ENCODE peak calls at places on chromosome 1, in nine cellular contexts. One of them, this sample, is unnamed.

GRCh38 chr1:186987065-186987464 is 158.3 kb downstream of the PLA2G4A start:
- DNase-seq in NCI-H1105: no peak
- DNase-seq in HT-29: no peak
- DNase-seq in hepatocyte: no peak
- DNase-seq in anterior cingulate cortex: no peak
- DNase-seq in activated T-cell treated with anti-CD3 and anti-CD28 coated beads, Interleukin-2, amount 50 U/mL, for 72 hours: no peak
- DNase-seq in left ventricle myocardium superior: no peak
- DNase-seq in hypothalamus: no peak
- DNase-seq in left colon: no peak
- DNase-seq in this sample: no peak

GRCh38 chr1:201414051-201414738 is 7.3 kb downstream of the TNNI1 start:
- DNase-seq in NCI-H1105: no peak
- DNase-seq in HT-29: no peak
- DNase-seq in hepatocyte: no peak
- DNase-seq in anterior cingulate cortex: no peak
- DNase-seq in activated T-cell treated with anti-CD3 and anti-CD28 coated beads, Interleukin-2, amount 50 U/mL, for 72 hours: no peak
- DNase-seq in left ventricle myocardium superior: no peak
- DNase-seq in hypothalamus: no peak
- DNase-seq in left colon: peak; percentile 47
- DNase-seq in this sample: no peak

GRCh38 chr1:91345395-91346005 is 59.1 kb downstream of the HFM1 start:
- DNase-seq in NCI-H1105: no peak
- DNase-seq in HT-29: no peak
- DNase-seq in hepatocyte: no peak
- DNase-seq in anterior cingulate cortex: no peak
- DNase-seq in activated T-cell treated with anti-CD3 and anti-CD28 coated beads, Interleukin-2, amount 50 U/mL, for 72 hours: no peak
- DNase-seq in left ventricle myocardium superior: no peak
- DNase-seq in hypothalamus: no peak
- DNase-seq in left colon: no peak
- DNase-seq in this sample: no peak

GRCh38 chr1:246781212-246781611 is 57.0 kb downstream of the SCCPDH start:
- DNase-seq in NCI-H1105: no peak
- DNase-seq in HT-29: no peak
- DNase-seq in hepatocyte: no peak
- DNase-seq in anterior cingulate cortex: no peak
- DNase-seq in activated T-cell treated with anti-CD3 and anti-CD28 coated beads, Interleukin-2, amount 50 U/mL, for 72 hours: no peak
- DNase-seq in left ventricle myocardium superior: no peak
- DNase-seq in hypothalamus: no peak
- DNase-seq in left colon: no peak
- DNase-seq in this sample: no peak

GRCh38 chr1:11134352-11135266 is 34.9 kb upstream of the EXOSC10 start:
- DNase-seq in NCI-H1105: no peak
- DNase-seq in HT-29: no peak
- DNase-seq in hepatocyte: no peak
- DNase-seq in anterior cingulate cortex: no peak
- DNase-seq in activated T-cell treated with anti-CD3 and anti-CD28 coated beads, Interleukin-2, amount 50 U/mL, for 72 hours: no peak
- DNase-seq in left ventricle myocardium superior: no peak
- DNase-seq in hypothalamus: no peak
- DNase-seq in left colon: peak; percentile 6
- DNase-seq in this sample: no peak

GRCh38 chr1:102640872-102641271 is 467.4 kb downstream of the COL11A1 start:
- DNase-seq in NCI-H1105: no peak
- DNase-seq in HT-29: no peak
- DNase-seq in hepatocyte: no peak
- DNase-seq in anterior cingulate cortex: no peak
- DNase-seq in activated T-cell treated with anti-CD3 and anti-CD28 coated beads, Interleukin-2, amount 50 U/mL, for 72 hours: no peak
- DNase-seq in left ventricle myocardium superior: no peak
- DNase-seq in hypothalamus: no peak
- DNase-seq in left colon: no peak
- DNase-seq in this sample: no peak

GRCh38 chr1:50099654-50100053 is 9.1 kb upstream of the ELAVL4 start:
- DNase-seq in NCI-H1105: no peak
- DNase-seq in HT-29: no peak
- DNase-seq in hepatocyte: no peak
- DNase-seq in anterior cingulate cortex: no peak
- DNase-seq in activated T-cell treated with anti-CD3 and anti-CD28 coated beads, Interleukin-2, amount 50 U/mL, for 72 hours: no peak
- DNase-seq in left ventricle myocardium superior: no peak
- DNase-seq in hypothalamus: no peak
- DNase-seq in left colon: no peak
- DNase-seq in this sample: no peak

GRCh38 chr1:151006331-151007052 is at the start of gene MINDY1:
- DNase-seq in NCI-H1105: peak; percentile 63
- DNase-seq in HT-29: peak; percentile 88
- DNase-seq in hepatocyte: peak; percentile 89
- DNase-seq in anterior cingulate cortex: no peak
- DNase-seq in activated T-cell treated with anti-CD3 and anti-CD28 coated beads, Interleukin-2, amount 50 U/mL, for 72 hours: peak; percentile 51
- DNase-seq in left ventricle myocardium superior: peak; percentile 65
- DNase-seq in hypothalamus: no peak
- DNase-seq in left colon: peak; percentile 80
- DNase-seq in this sample: peak; percentile 79

GRCh38 chr1:62286778-62287224 is 32.4 kb downstream of the KANK4 start:
- DNase-seq in NCI-H1105: no peak
- DNase-seq in HT-29: peak; percentile 7
- DNase-seq in hepatocyte: no peak
- DNase-seq in anterior cingulate cortex: no peak
- DNase-seq in activated T-cell treated with anti-CD3 and anti-CD28 coated beads, Interleukin-2, amount 50 U/mL, for 72 hours: no peak
- DNase-seq in left ventricle myocardium superior: no peak
- DNase-seq in hypothalamus: no peak
- DNase-seq in left colon: peak; percentile 28
- DNase-seq in this sample: no peak

GRCh38 chr1:8204823-8205222 is 113.1 kb upstream of the SLC45A1 start:
- DNase-seq in NCI-H1105: no peak
- DNase-seq in HT-29: no peak
- DNase-seq in hepatocyte: no peak
- DNase-seq in anterior cingulate cortex: no peak
- DNase-seq in activated T-cell treated with anti-CD3 and anti-CD28 coated beads, Interleukin-2, amount 50 U/mL, for 72 hours: no peak
- DNase-seq in left ventricle myocardium superior: no peak
- DNase-seq in hypothalamus: no peak
- DNase-seq in left colon: no peak
- DNase-seq in this sample: no peak

GRCh38 chr1:88175631-88176226 is 508.3 kb upstream of the PKN2 start:
- DNase-seq in NCI-H1105: no peak
- DNase-seq in HT-29: peak; percentile 92
- DNase-seq in hepatocyte: peak; percentile 64
- DNase-seq in anterior cingulate cortex: no peak
- DNase-seq in activated T-cell treated with anti-CD3 and anti-CD28 coated beads, Interleukin-2, amount 50 U/mL, for 72 hours: no peak
- DNase-seq in left ventricle myocardium superior: no peak
- DNase-seq in hypothalamus: no peak
- DNase-seq in left colon: peak; percentile 12
- DNase-seq in this sample: no peak

GRCh38 chr1:184497962-184498723 is 111.3 kb downstream of the C1orf21 start:
- DNase-seq in NCI-H1105: no peak
- DNase-seq in HT-29: no peak
- DNase-seq in hepatocyte: no peak
- DNase-seq in anterior cingulate cortex: no peak
- DNase-seq in activated T-cell treated with anti-CD3 and anti-CD28 coated beads, Interleukin-2, amount 50 U/mL, for 72 hours: no peak
- DNase-seq in left ventricle myocardium superior: no peak
- DNase-seq in hypothalamus: no peak
- DNase-seq in left colon: no peak
- DNase-seq in this sample: no peak

GRCh38 chr1:223844962-223845809 is 561 bp downstream of the TP53BP2 start:
- DNase-seq in NCI-H1105: peak; percentile 32
- DNase-seq in HT-29: peak; percentile 56
- DNase-seq in hepatocyte: peak; percentile 86
- DNase-seq in anterior cingulate cortex: no peak
- DNase-seq in activated T-cell treated with anti-CD3 and anti-CD28 coated beads, Interleukin-2, amount 50 U/mL, for 72 hours: peak; percentile 66
- DNase-seq in left ventricle myocardium superior: peak; percentile 74
- DNase-seq in hypothalamus: no peak
- DNase-seq in left colon: peak; percentile 74
- DNase-seq in this sample: peak; percentile 56

GRCh38 chr1:230977781-230978490 is 725 bp downstream of the TTC13 start:
- DNase-seq in NCI-H1105: peak; percentile 26
- DNase-seq in HT-29: peak; percentile 78
- DNase-seq in hepatocyte: peak; percentile 73
- DNase-seq in anterior cingulate cortex: no peak
- DNase-seq in activated T-cell treated with anti-CD3 and anti-CD28 coated beads, Interleukin-2, amount 50 U/mL, for 72 hours: peak; percentile 51
- DNase-seq in left ventricle myocardium superior: peak; percentile 51
- DNase-seq in hypothalamus: no peak
- DNase-seq in left colon: peak; percentile 61
- DNase-seq in this sample: peak; percentile 38

GRCh38 chr1:230130172-230130944 is 63.3 kb downstream of the GALNT2 start:
- DNase-seq in NCI-H1105: no peak
- DNase-seq in HT-29: no peak
- DNase-seq in hepatocyte: no peak
- DNase-seq in anterior cingulate cortex: no peak
- DNase-seq in activated T-cell treated with anti-CD3 and anti-CD28 coated beads, Interleukin-2, amount 50 U/mL, for 72 hours: no peak
- DNase-seq in left ventricle myocardium superior: no peak
- DNase-seq in hypothalamus: no peak
- DNase-seq in left colon: no peak
- DNase-seq in this sample: no peak

GRCh38 chr1:113488576-113489177 is 98.4 kb downstream of the MAGI3 start:
- DNase-seq in NCI-H1105: no peak
- DNase-seq in HT-29: no peak
- DNase-seq in hepatocyte: no peak
- DNase-seq in anterior cingulate cortex: no peak
- DNase-seq in activated T-cell treated with anti-CD3 and anti-CD28 coated beads, Interleukin-2, amount 50 U/mL, for 72 hours: no peak
- DNase-seq in left ventricle myocardium superior: peak; percentile 18
- DNase-seq in hypothalamus: no peak
- DNase-seq in left colon: no peak
- DNase-seq in this sample: no peak

GRCh38 chr1:111635324-111636009 is 15.9 kb downstream of the RAP1A start:
- DNase-seq in NCI-H1105: no peak
- DNase-seq in HT-29: no peak
- DNase-seq in hepatocyte: no peak
- DNase-seq in anterior cingulate cortex: no peak
- DNase-seq in activated T-cell treated with anti-CD3 and anti-CD28 coated beads, Interleukin-2, amount 50 U/mL, for 72 hours: no peak
- DNase-seq in left ventricle myocardium superior: no peak
- DNase-seq in hypothalamus: no peak
- DNase-seq in left colon: no peak
- DNase-seq in this sample: no peak

GRCh38 chr1:223402790-223403142 is 9.6 kb downstream of the CCDC185 start:
- DNase-seq in NCI-H1105: no peak
- DNase-seq in HT-29: no peak
- DNase-seq in hepatocyte: no peak
- DNase-seq in anterior cingulate cortex: no peak
- DNase-seq in activated T-cell treated with anti-CD3 and anti-CD28 coated beads, Interleukin-2, amount 50 U/mL, for 72 hours: no peak
- DNase-seq in left ventricle myocardium superior: no peak
- DNase-seq in hypothalamus: no peak
- DNase-seq in left colon: no peak
- DNase-seq in this sample: no peak

GRCh38 chr1:45960930-45961715 is 157.7 kb downstream of the MAST2 start:
- DNase-seq in NCI-H1105: no peak
- DNase-seq in HT-29: no peak
- DNase-seq in hepatocyte: no peak
- DNase-seq in anterior cingulate cortex: no peak
- DNase-seq in activated T-cell treated with anti-CD3 and anti-CD28 coated beads, Interleukin-2, amount 50 U/mL, for 72 hours: no peak
- DNase-seq in left ventricle myocardium superior: no peak
- DNase-seq in hypothalamus: no peak
- DNase-seq in left colon: no peak
- DNase-seq in this sample: no peak

GRCh38 chr1:151934048-151934493 is 24.8 kb upstream of the THEM4 start:
- DNase-seq in NCI-H1105: peak; percentile 46
- DNase-seq in HT-29: peak; percentile 87
- DNase-seq in hepatocyte: peak; percentile 81
- DNase-seq in anterior cingulate cortex: no peak
- DNase-seq in activated T-cell treated with anti-CD3 and anti-CD28 coated beads, Interleukin-2, amount 50 U/mL, for 72 hours: peak; percentile 56
- DNase-seq in left ventricle myocardium superior: no peak
- DNase-seq in hypothalamus: no peak
- DNase-seq in left colon: no peak
- DNase-seq in this sample: peak; percentile 55

GRCh38 chr1:115074839-115075534 is 14.3 kb downstream of the TSPAN2 start:
- DNase-seq in NCI-H1105: no peak
- DNase-seq in HT-29: no peak
- DNase-seq in hepatocyte: no peak
- DNase-seq in anterior cingulate cortex: no peak
- DNase-seq in activated T-cell treated with anti-CD3 and anti-CD28 coated beads, Interleukin-2, amount 50 U/mL, for 72 hours: no peak
- DNase-seq in left ventricle myocardium superior: no peak
- DNase-seq in hypothalamus: no peak
- DNase-seq in left colon: no peak
- DNase-seq in this sample: no peak